ENCODE peak calls at places on chromosomes 1 and 21, in ten cellular contexts. Q, P, N, S, G, F, B, R, Y and W are unnamed samples.

GRCh38 chr1:67646145-67647035 is 38.6 kb upstream of the GADD45A start:
- DNase-seq in Q (no peak), P (peak), N (no peak), S (no peak), G (no peak), F (no peak), B (peak), R (no peak), Y (peak), W (no peak)

GRCh38 chr1:8797230-8797629 is 20.2 kb downstream of the RERE start:
- DNase-seq in Q (no peak), P (no peak), N (peak), S (no peak), G (no peak), F (no peak), B (peak), R (no peak), Y (no peak), W (no peak)

GRCh38 chr1:212901290-212901689 is 43.2 kb downstream of the FLVCR1 start:
- DNase-seq in Q (no peak), P (no peak), N (no peak), S (no peak), G (no peak), F (no peak), B (no peak), R (no peak), Y (no peak), W (no peak)

GRCh38 chr1:216894499-216894898 is 171.3 kb upstream of the ESRRG start:
- DNase-seq in Q (no peak), P (no peak), N (no peak), S (no peak), G (no peak), F (no peak), B (no peak), R (no peak), Y (no peak), W (no peak)

GRCh38 chr1:39751595-39751994 is 12.9 kb downstream of the PPIE start:
- DNase-seq in Q (no peak), P (no peak), N (no peak), S (no peak), G (no peak), F (no peak), B (no peak), R (no peak), Y (no peak), W (no peak)

GRCh38 chr1:2073382-2074230 is 23.4 kb downstream of the PRKCZ start:
- DNase-seq in Q (peak), P (no peak), N (peak), S (no peak), G (no peak), F (no peak), B (peak), R (no peak), Y (no peak), W (peak)

GRCh38 chr1:93029317-93029716 is 49.8 kb upstream of the MTF2 start:
- DNase-seq in Q (no peak), P (no peak), N (no peak), S (peak), G (no peak), F (no peak), B (no peak), R (no peak), Y (no peak), W (no peak)

GRCh38 chr1:202159534-202160371 is 649 bp downstream of the PTPN7 start:
- DNase-seq in Q (no peak), P (peak), N (no peak), S (peak), G (peak), F (peak), B (no peak), R (peak), Y (no peak), W (no peak)

GRCh38 chr1:32786856-32787255 is 30.3 kb downstream of the YARS1 start:
- DNase-seq in Q (no peak), P (no peak), N (peak), S (peak), G (no peak), F (no peak), B (peak), R (no peak), Y (no peak), W (no peak)

GRCh38 chr1:86764523-86764922 is 60.1 kb downstream of the SH3GLB1 start:
- DNase-seq in Q (no peak), P (no peak), N (no peak), S (no peak), G (no peak), F (no peak), B (no peak), R (no peak), Y (no peak), W (no peak)

GRCh38 chr1:66276229-66276628 is 257.7 kb upstream of the SGIP1 start:
- DNase-seq in Q (no peak), P (no peak), N (no peak), S (no peak), G (no peak), F (no peak), B (no peak), R (no peak), Y (no peak), W (no peak)

GRCh38 chr1:27257155-27257554 is 22.7 kb downstream of the WDTC1 start:
- DNase-seq in Q (no peak), P (no peak), N (no peak), S (no peak), G (no peak), F (no peak), B (peak), R (no peak), Y (no peak), W (no peak)

GRCh38 chr21:15436031-15436430 is 293.8 kb upstream of the USP25 start:
- DNase-seq in Q (no peak), P (no peak), N (no peak), S (no peak), G (no peak), F (no peak), B (no peak), R (no peak), Y (no peak), W (no peak)

GRCh38 chr1:47848985-47849610 is 148.1 kb downstream of the TRABD2B start:
- DNase-seq in Q (no peak), P (no peak), N (no peak), S (no peak), G (no peak), F (no peak), B (no peak), R (no peak), Y (no peak), W (no peak)

GRCh38 chr1:234956821-234957329 is 171.8 kb downstream of the TOMM20 start:
- DNase-seq in Q (no peak), P (peak), N (no peak), S (no peak), G (no peak), F (no peak), B (no peak), R (no peak), Y (peak), W (no peak)

GRCh38 chr1:54927475-54928240 is 40.7 kb upstream of the DHCR24 start:
- DNase-seq in Q (no peak), P (no peak), N (no peak), S (no peak), G (no peak), F (no peak), B (peak), R (no peak), Y (no peak), W (no peak)

GRCh38 chr1:57831624-57832023 is 407.8 kb upstream of the DAB1 start:
- DNase-seq in Q (no peak), P (no peak), N (peak), S (no peak), G (no peak), F (no peak), B (peak), R (no peak), Y (no peak), W (no peak)

GRCh38 chr21:35011681-35012080 is 37.4 kb downstream of the RUNX1 start:
- DNase-seq in Q (no peak), P (no peak), N (peak), S (no peak), G (no peak), F (no peak), B (no peak), R (no peak), Y (no peak), W (no peak)

GRCh38 chr1:162500805-162501204 is 3.2 kb downstream of the UHMK1 start:
- DNase-seq in Q (no peak), P (no peak), N (no peak), S (no peak), G (no peak), F (no peak), B (no peak), R (no peak), Y (no peak), W (no peak)

GRCh38 chr21:45592208-45592619 is 50.0 kb upstream of the SLC19A1 start:
- DNase-seq in Q (no peak), P (no peak), N (no peak), S (peak), G (peak), F (peak), B (no peak), R (peak), Y (no peak), W (no peak)

GRCh38 chr21:31596055-31596454 is 63.4 kb upstream of the SOD1 start:
- DNase-seq in Q (no peak), P (no peak), N (no peak), S (no peak), G (no peak), F (no peak), B (no peak), R (no peak), Y (no peak), W (no peak)

GRCh38 chr1:145805057-145805456 is 18.8 kb downstream of the RNF115 start:
- DNase-seq in Q (no peak), P (no peak), N (no peak), S (no peak), G (no peak), F (no peak), B (peak), R (no peak), Y (no peak), W (no peak)

GRCh38 chr1:191993549-191993948 is 164.7 kb upstream of the RGS18 start:
- DNase-seq in Q (no peak), P (no peak), N (peak), S (peak), G (no peak), F (no peak), B (no peak), R (no peak), Y (no peak), W (no peak)

GRCh38 chr21:27033467-27033866 is 66.6 kb upstream of the ADAMTS5 start:
- DNase-seq in Q (no peak), P (no peak), N (no peak), S (no peak), G (no peak), F (no peak), B (no peak), R (no peak), Y (no peak), W (no peak)

GRCh38 chr1:16229976-16230740 is 6.8 kb downstream of the CPLANE2 start:
- DNase-seq in Q (no peak), P (no peak), N (no peak), S (no peak), G (no peak), F (no peak), B (no peak), R (no peak), Y (no peak), W (no peak)

GRCh38 chr1:39332291-39332690 is 127.8 kb downstream of the MACF1 start:
- DNase-seq in Q (peak), P (no peak), N (peak), S (no peak), G (no peak), F (no peak), B (peak), R (no peak), Y (no peak), W (no peak)